ENCODE peak calls at places on chromosomes 11 and 22, in eight cellular contexts. F, L, Q, V, G, M, K and Y are unnamed samples.
A peak's percentile ranks its signal among the peaks of the same experiment; 100 is the strongest.

GRCh38 chr11:76800466-76801200 is 17.5 kb downstream of the TSKU start:
- DNase-seq in F (no peak), L (no peak), Q (no peak), V (no peak), G (no peak), M (no peak), K (no peak), Y (no peak)

GRCh38 chr22:27129266-27129665 is 471.9 kb downstream of the MIAT start:
- DNase-seq in F (peak; percentile 90), L (no peak), Q (peak; percentile 64), V (no peak), G (no peak), M (no peak), K (peak; percentile 74), Y (no peak)

GRCh38 chr11:5280582-5281102 is 10.9 kb upstream of the HBE1 start:
- DNase-seq in F (peak; percentile 98), L (no peak), Q (peak; percentile 98), V (no peak), G (no peak), M (no peak), K (peak; percentile 100), Y (peak; percentile 86)

GRCh38 chr22:37228106-37229011 is 15.7 kb downstream of the RAC2 start:
- DNase-seq in F (peak; percentile 53), L (peak; percentile 44), Q (no peak), V (no peak), G (no peak), M (no peak), K (peak; percentile 27), Y (peak; percentile 83)

GRCh38 chr11:22471405-22471804 is 133.2 kb downstream of the SLC17A6 start:
- DNase-seq in F (no peak), L (no peak), Q (no peak), V (no peak), G (no peak), M (no peak), K (no peak), Y (no peak)

GRCh38 chr11:94735907-94736306 is 32.2 kb upstream of the AMOTL1 start:
- DNase-seq in F (no peak), L (no peak), Q (no peak), V (no peak), G (no peak), M (no peak), K (no peak), Y (no peak)

GRCh38 chr22:45688606-45689080 is 17.0 kb downstream of the ATXN10 start:
- DNase-seq in F (peak; percentile 62), L (no peak), Q (peak; percentile 94), V (no peak), G (no peak), M (no peak), K (peak; percentile 90), Y (no peak)

GRCh38 chr11:91972665-91973266 is 251.9 kb upstream of the FAT3 start:
- DNase-seq in F (no peak), L (no peak), Q (no peak), V (no peak), G (peak; percentile 48), M (no peak), K (no peak), Y (no peak)

GRCh38 chr22:40979198-40979597 is 28.0 kb downstream of the RBX1 start:
- DNase-seq in F (no peak), L (no peak), Q (no peak), V (no peak), G (no peak), M (no peak), K (no peak), Y (peak; percentile 9)

GRCh38 chr11:38278457-38279141 is 1680.6 kb upstream of the RAG2 start:
- DNase-seq in F (no peak), L (no peak), Q (no peak), V (no peak), G (peak; percentile 64), M (no peak), K (no peak), Y (peak; percentile 61)

GRCh38 chr22:37229012-37229804 is 14.9 kb downstream of the RAC2 start:
- DNase-seq in F (peak; percentile 67), L (no peak), Q (peak; percentile 41), V (no peak), G (no peak), M (peak; percentile 41), K (peak; percentile 87), Y (peak; percentile 70)

GRCh38 chr22:34301569-34301968 is 381.3 kb upstream of the LARGE1 start:
- DNase-seq in F (no peak), L (no peak), Q (no peak), V (no peak), G (no peak), M (no peak), K (no peak), Y (no peak)

GRCh38 chr11:70805243-70805642 is 406.9 kb downstream of the CTTN start:
- DNase-seq in F (no peak), L (no peak), Q (no peak), V (no peak), G (no peak), M (no peak), K (no peak), Y (no peak)

GRCh38 chr11:123473941-123474668 is 44.0 kb downstream of the GRAMD1B start:
- DNase-seq in F (peak; percentile 32), L (no peak), Q (peak; percentile 70), V (no peak), G (no peak), M (no peak), K (peak; percentile 98), Y (no peak)

GRCh38 chr11:80451105-80451504 is 1010.3 kb upstream of the TENM4 start:
- DNase-seq in F (no peak), L (no peak), Q (no peak), V (no peak), G (no peak), M (no peak), K (no peak), Y (no peak)

GRCh38 chr11:97454988-97455387 is 1065.2 kb downstream of the JRKL start:
- DNase-seq in F (no peak), L (no peak), Q (no peak), V (no peak), G (no peak), M (no peak), K (no peak), Y (no peak)

GRCh38 chr22:26663374-26663923 is 6.1 kb downstream of the MIAT start:
- DNase-seq in F (no peak), L (no peak), Q (no peak), V (no peak), G (no peak), M (no peak), K (no peak), Y (no peak)

GRCh38 chr11:59273008-59273841 is 60.5 kb upstream of the MPEG1 start:
- DNase-seq in F (no peak), L (no peak), Q (no peak), V (no peak), G (no peak), M (no peak), K (no peak), Y (no peak)

GRCh38 chr11:102783720-102784119 is 3.3 kb upstream of the MMP10 start:
- DNase-seq in F (peak; percentile 93), L (no peak), Q (no peak), V (no peak), G (no peak), M (no peak), K (no peak), Y (no peak)

GRCh38 chr11:39412117-39412516 is 2047.3 kb downstream of the LRRC4C start:
- DNase-seq in F (no peak), L (no peak), Q (no peak), V (no peak), G (no peak), M (no peak), K (no peak), Y (no peak)

GRCh38 chr11:12693485-12694181 is 19.4 kb downstream of the TEAD1 start:
- DNase-seq in F (peak; percentile 99), L (peak; percentile 59), Q (peak; percentile 83), V (peak; percentile 50), G (peak; percentile 71), M (no peak), K (peak; percentile 99), Y (no peak)
- H3K27ac ChIP-seq in F (peak overlapping the region; percentile 98), L (peak overlapping the region; percentile 87), Q (peak overlapping the region; percentile 94), V (peak overlapping the region; percentile 84), G (peak overlapping the region; percentile 88), M (no peak overlapping the region), K (peak overlapping the region; percentile 76), Y (peak overlapping the region; percentile 99)

GRCh38 chr11:121439759-121440158 is 12.4 kb upstream of the SORL1 start:
- DNase-seq in F (no peak), L (no peak), Q (no peak), V (no peak), G (no peak), M (no peak), K (no peak), Y (no peak)
- H3K27ac ChIP-seq in F (no peak overlapping the region), L (no peak overlapping the region), Q (no peak overlapping the region), V (no peak overlapping the region), G (no peak overlapping the region), M (no peak overlapping the region), K (no peak overlapping the region), Y (no peak overlapping the region)

GRCh38 chr22:39958916-39959639 is 1.1 kb upstream of the TMA7B start:
- DNase-seq in F (no peak), L (no peak), Q (no peak), V (no peak), G (no peak), M (no peak), K (no peak), Y (no peak)

GRCh38 chr22:39955675-39956074 is 4.5 kb upstream of the TMA7B start:
- DNase-seq in F (no peak), L (no peak), Q (no peak), V (no peak), G (no peak), M (no peak), K (no peak), Y (no peak)

GRCh38 chr22:39958009-39958711 is 2.0 kb upstream of the TMA7B start:
- DNase-seq in F (no peak), L (no peak), Q (no peak), V (no peak), G (no peak), M (no peak), K (no peak), Y (no peak)

GRCh38 chr22:39954584-39955055 is 5.6 kb upstream of the TMA7B start:
- DNase-seq in F (peak; percentile 80), L (no peak), Q (no peak), V (no peak), G (no peak), M (no peak), K (peak; percentile 94), Y (no peak)

GRCh38 chr22:39956932-39957664 is 3.1 kb upstream of the TMA7B start:
- DNase-seq in F (no peak), L (no peak), Q (no peak), V (no peak), G (no peak), M (no peak), K (no peak), Y (no peak)
- H3K27ac ChIP-seq in F (no peak overlapping the region), L (no peak overlapping the region), Q (no peak overlapping the region), V (no peak overlapping the region), G (no peak overlapping the region), M (no peak overlapping the region), K (no peak overlapping the region), Y (no peak overlapping the region)

DNA sequence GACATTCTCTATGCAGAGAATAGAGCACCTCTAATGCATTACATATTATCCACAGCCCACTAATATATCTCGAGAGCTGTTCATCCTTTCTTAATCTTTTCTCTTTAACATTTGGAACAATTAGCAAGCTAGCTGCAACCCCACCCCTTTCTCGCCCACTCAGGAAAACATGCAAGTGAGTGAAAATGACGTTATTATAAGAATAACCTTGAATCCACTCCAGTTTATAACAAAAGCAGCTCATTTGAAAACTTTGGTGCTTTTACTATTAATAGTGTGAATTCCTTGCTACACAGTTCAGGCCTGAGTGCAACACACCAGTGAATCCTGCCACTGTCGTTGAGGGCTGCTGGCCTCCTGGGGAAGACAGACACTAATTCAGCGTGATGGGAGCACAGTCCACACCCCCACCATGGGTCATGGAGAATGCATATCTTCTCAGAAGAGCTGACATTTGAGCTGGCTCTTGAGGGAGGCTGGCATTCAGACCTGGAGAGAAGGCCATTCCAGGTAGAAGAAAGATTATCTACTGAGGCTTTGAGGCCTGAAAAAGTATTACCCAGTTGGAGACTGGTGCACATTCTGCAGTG is 63.2 kb upstream of the BMAL1 start:
- DNase-seq in F (no peak), L (no peak), Q (no peak), V (no peak), G (no peak), M (no peak), K (no peak), Y (no peak)
- H3K27ac ChIP-seq in F (peak overlapping the region; percentile 95), L (no peak overlapping the region), Q (peak overlapping the region; percentile 89), V (no peak overlapping the region), G (no peak overlapping the region), M (no peak overlapping the region), K (peak overlapping the region; percentile 83), Y (no peak overlapping the region)